ENCODE peak calls at places on chromosomes 2 and 18, in five cellular contexts. K, M, N, G and X are unnamed samples.

GRCh38 chr2:240916571-240917008 is 10.5 kb downstream of the CROCC2 start:
- DNase-seq in N (peak), G (peak), M (peak), K (peak), X (peak)

GRCh38 chr2:127516031-127516430 is 10.3 kb downstream of the IWS1 start:
- DNase-seq in G (peak), M (peak), N (no peak), K (peak), X (peak)

GRCh38 chr2:100959225-100959880 is 42.7 kb upstream of the RPL31 start:
- DNase-seq in K (peak), N (peak), G (no peak), M (peak), X (no peak)

GRCh38 chr2:37782155-37782673 is 110.8 kb upstream of the CDC42EP3 start:
- DNase-seq in N (no peak), G (no peak), K (no peak), M (no peak), X (no peak)

GRCh38 chr2:230661072-230661957 is 51.3 kb upstream of the CAB39 start:
- DNase-seq in K (no peak), M (no peak), G (no peak), N (no peak), X (no peak)

GRCh38 chr2:109623297-109623696 is 9.1 kb downstream of the SOWAHC start:
- DNase-seq in M (no peak), G (no peak), N (no peak), K (no peak), X (no peak)

GRCh38 chr2:10287766-10288165 is 14.9 kb upstream of the HPCAL1 start:
- DNase-seq in G (no peak), N (no peak), K (no peak), M (no peak), X (no peak)

GRCh38 chr2:41957431-41957830 is 90.4 kb upstream of the PKDCC start:
- DNase-seq in M (no peak), N (no peak), G (no peak), K (no peak), X (no peak)

GRCh38 chr18:79392226-79392625 is 3.5 kb upstream of the NFATC1 start:
- DNase-seq in G (no peak), N (no peak), M (no peak), K (no peak), X (no peak)

GRCh38 chr2:129729646-129730045 is 249.8 kb upstream of the RAB6C start:
- DNase-seq in N (no peak), G (no peak), K (no peak), M (no peak), X (no peak)

GRCh38 chr18:43265465-43265864 is 11.8 kb downstream of the SYT4 start:
- DNase-seq in N (no peak), G (no peak), M (no peak), K (no peak), X (no peak)

GRCh38 chr2:240836781-240837467 is 16.9 kb upstream of the KIF1A start:
- DNase-seq in G (peak), N (peak), M (peak), K (peak), X (no peak)

GRCh38 chr18:63378919-63379638 is 12.1 kb upstream of the KDSR start:
- DNase-seq in N (no peak), M (no peak), G (no peak), K (no peak), X (no peak)

GRCh38 chr18:58606236-58606635 is 22.7 kb downstream of the ALPK2 start:
- DNase-seq in M (no peak), N (no peak), K (no peak), G (no peak), X (no peak)

GRCh38 chr2:197599285-197599965 is 76.0 kb downstream of the RFTN2 start:
- DNase-seq in N (peak), M (peak), G (no peak), K (no peak), X (no peak)

GRCh38 chr18:79518028-79518682 is 122.4 kb downstream of the NFATC1 start:
- DNase-seq in M (no peak), G (peak), K (no peak), N (no peak), X (no peak)

GRCh38 chr18:76721207-76721996 is 101.0 kb upstream of the ZNF236 start:
- DNase-seq in K (no peak), G (no peak), N (no peak), M (no peak), X (no peak)

GRCh38 chr2:17166506-17166905 is 351.7 kb downstream of the RAD51AP2 start:
- DNase-seq in K (peak), N (no peak), M (peak), G (no peak), X (no peak)

GRCh38 chr2:214127178-214127970 is 283.5 kb upstream of the VWC2L start:
- DNase-seq in M (peak), K (peak), G (no peak), N (peak), X (peak)

GRCh38 chr2:20104900-20105545 is 53.6 kb upstream of the LAPTM4A start:
- DNase-seq in N (no peak), G (peak), K (no peak), M (no peak), X (no peak)

GRCh38 chr2:109384308-109385271 is 229.2 kb downstream of the SEPTIN10 start:
- DNase-seq in K (no peak), N (no peak), G (peak), M (no peak), X (peak)

GRCh38 chr2:202035089-202035940 is 1.7 kb downstream of the FZD7 start:
- DNase-seq in G (peak), N (no peak), M (peak), K (peak), X (peak)

GRCh38 chr2:128271186-128271890 is 47.3 kb downstream of the HS6ST1 start:
- DNase-seq in M (no peak), N (no peak), G (no peak), K (no peak), X (no peak)

GRCh38 chr2:159225025-159226016 is 61.2 kb downstream of the WDSUB1 start:
- DNase-seq in M (no peak), G (no peak), K (no peak), N (no peak), X (no peak)

GRCh38 chr2:138827426-138828054 is 47.4 kb upstream of the NXPH2 start:
- DNase-seq in G (no peak), M (peak), K (peak), N (peak), X (no peak)

GRCh38 chr18:37483221-37483971 is 82.2 kb downstream of the CELF4 start:
- DNase-seq in M (peak), N (no peak), K (peak), G (no peak), X (no peak)

GRCh38 chr2:138632066-138632465 is 130.5 kb downstream of the SPOPL start:
- DNase-seq in G (no peak), M (peak), K (peak), N (peak), X (no peak)

GRCh38 chr18:78884502-78884901 is 95.1 kb upstream of the SALL3 start:
- DNase-seq in N (peak), M (no peak), K (no peak), G (no peak), X (no peak)

GRCh38 chr2:234388591-234388990 is 108.3 kb downstream of the ARL4C start:
- DNase-seq in K (no peak), N (no peak), M (no peak), G (no peak), X (no peak)

GRCh38 chr2:25878361-25879132 is at the start of gene ASXL2:
- DNase-seq in N (peak), G (peak), M (peak), K (peak), X (peak)

GRCh38 chr2:109333414-109334194 is 204.6 kb downstream of the SH3RF3 start:
- DNase-seq in M (peak), G (no peak), N (peak), K (no peak), X (no peak)

GRCh38 chr2:152418688-152419087 is 83.7 kb downstream of the FMNL2 start:
- DNase-seq in N (no peak), M (peak), G (no peak), K (no peak), X (no peak)
- TF ChIP-seq CTCF in N (no peak), M (no peak), G (no peak), K (no peak), X (no peak)

GRCh38 chr2:194087089-194087488 is 1569.9 kb upstream of the SLC39A10 start:
- DNase-seq in K (no peak), M (no peak), G (no peak), N (no peak), X (no peak)

GRCh38 chr2:194090251-194090905 is 1566.6 kb upstream of the SLC39A10 start:
- DNase-seq in K (no peak), G (no peak), M (no peak), N (no peak), X (no peak)

GRCh38 chr2:194087569-194087968 is 1569.5 kb upstream of the SLC39A10 start:
- DNase-seq in K (no peak), G (no peak), N (peak), M (no peak), X (no peak)
- H3K4me3 ChIP-seq in K (no peak), G (no peak), N (no peak), M (no peak), X (no peak)

DNA sequence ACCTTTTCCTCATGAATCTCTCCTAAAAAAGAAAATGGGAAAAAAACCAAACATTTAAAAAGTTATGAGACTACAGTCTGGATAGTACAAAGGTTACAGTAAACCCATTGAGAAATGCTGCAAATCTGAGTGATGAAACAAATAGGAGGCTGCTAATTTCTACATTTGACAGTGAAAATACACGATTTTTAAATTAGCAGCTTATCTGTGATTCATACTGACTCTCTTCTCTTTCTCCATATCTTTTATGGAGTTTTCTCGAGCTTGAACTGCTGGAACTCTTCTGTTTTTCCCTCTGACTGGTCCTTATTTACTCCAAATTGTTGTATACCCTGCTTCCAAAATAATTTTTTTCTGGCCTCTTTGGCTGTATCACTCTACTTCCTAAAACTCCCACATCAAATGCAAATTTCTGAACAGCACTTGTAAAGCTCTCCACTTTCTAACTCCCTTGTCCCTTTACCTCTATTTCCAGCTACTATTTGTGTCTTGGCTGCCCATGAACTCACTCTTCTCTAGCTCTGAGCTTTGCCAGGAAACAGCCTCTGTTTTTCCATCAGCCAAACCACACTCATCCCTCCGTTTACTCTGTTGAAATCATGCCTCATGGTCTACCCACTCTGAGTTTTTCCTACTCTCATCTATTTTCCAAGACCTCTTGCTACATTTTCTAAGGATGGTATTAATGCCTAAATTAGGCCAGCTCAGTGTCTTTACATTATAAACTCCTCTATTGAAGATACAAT is 73.7 kb downstream of the RBMS1 start:
- DNase-seq in G (no peak), M (peak), K (peak), N (peak), X (no peak)
- H3K27ac ChIP-seq in G (peak), M (peak), K (peak), N (peak), X (peak)

GRCh38 chr2:162261032-162261945 is 18.0 kb upstream of the FAP start:
- DNase-seq in K (peak), M (peak), N (peak), G (peak), X (no peak)

GRCh38 chr2:162265666-162266467 is 22.6 kb upstream of the FAP start:
- DNase-seq in M (no peak), G (no peak), N (no peak), K (peak), X (no peak)

GRCh38 chr2:162266468-162266754 is 23.2 kb upstream of the FAP start:
- DNase-seq in G (no peak), M (no peak), N (no peak), K (no peak), X (no peak)
- TF ChIP-seq CTCF in G (no peak), M (no peak), N (no peak), K (no peak), X (no peak)

DNA sequence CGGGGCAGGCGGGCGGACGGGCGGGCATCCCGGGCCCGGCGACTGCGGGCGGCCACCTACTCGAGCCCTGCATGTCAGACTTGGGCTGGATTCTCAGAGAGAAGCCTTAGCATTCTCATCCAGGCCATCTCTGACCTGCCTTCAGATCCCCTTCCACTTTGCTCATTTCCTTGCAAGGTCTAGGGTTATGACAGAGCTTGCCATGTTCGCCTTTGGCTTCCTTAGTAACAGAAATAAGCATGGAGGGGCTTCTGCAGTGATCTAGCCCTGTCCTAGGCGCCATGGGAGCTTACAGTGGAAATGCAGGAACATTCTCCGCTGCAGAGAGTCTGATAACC is 610 bp upstream of the ACVR1 start:
- DNase-seq in G (no peak), M (peak), K (peak), N (no peak), X (no peak)
- H3K4me3 ChIP-seq in G (peak), M (peak), K (peak), N (peak), X (peak)

GRCh38 chr2:45244928-45245327 is 235.7 kb upstream of the SIX2 start:
- DNase-seq in K (no peak), N (no peak), G (no peak), M (peak), X (no peak)

GRCh38 chr2:45237128-45237527 is 227.9 kb upstream of the SIX2 start:
- DNase-seq in M (peak), N (no peak), K (no peak), G (no peak), X (no peak)

GRCh38 chr2:45237850-45238542 is 228.7 kb upstream of the SIX2 start:
- DNase-seq in N (peak), K (peak), M (peak), G (no peak), X (peak)

GRCh38 chr2:45242161-45242741 is 233.0 kb upstream of the SIX2 start:
- DNase-seq in K (peak), G (no peak), N (no peak), M (peak), X (no peak)

GRCh38 chr2:45241061-45241561 is 231.9 kb upstream of the SIX2 start:
- DNase-seq in G (no peak), M (peak), K (peak), N (peak), X (no peak)
- H3K27ac ChIP-seq in G (no peak), M (no peak), K (peak), N (peak), X (peak)

GRCh38 chr2:117963446-117963845 is 50.4 kb downstream of the CCDC93 start:
- DNase-seq in G (no peak), M (no peak), N (no peak), K (peak), X (no peak)

GRCh38 chr2:117973498-117974082 is 40.3 kb downstream of the CCDC93 start:
- DNase-seq in K (no peak), G (no peak), N (no peak), M (no peak), X (no peak)

GRCh38 chr2:117972466-117973123 is 41.3 kb downstream of the CCDC93 start:
- DNase-seq in G (no peak), N (no peak), K (peak), M (peak), X (no peak)

GRCh38 chr2:117967981-117968723 is 45.7 kb downstream of the CCDC93 start:
- DNase-seq in K (peak), G (no peak), M (no peak), N (no peak), X (no peak)

GRCh38 chr2:117968724-117969121 is 45.1 kb downstream of the CCDC93 start:
- DNase-seq in G (no peak), N (no peak), M (no peak), K (no peak), X (no peak)
- TF ChIP-seq CTCF in G (no peak), N (peak), M (no peak), K (no peak), X (no peak)